ENCODE peak calls at places on chromosome 15, in ten cellular contexts. C, P, X, L, B, S, N, M, Z and U are unnamed samples.

GRCh38 chr15:72252663-72253299 is 19.6 kb downstream of the PARP6 start:
- DNase-seq in C (no peak), P (no peak), X (no peak), L (no peak), B (no peak), S (no peak), N (no peak), M (no peak), Z (no peak), U (no peak)

GRCh38 chr15:83652606-83653204 is 1.2 kb upstream of the ADAMTSL3 start:
- DNase-seq in C (no peak), P (no peak), X (no peak), L (no peak), B (no peak), S (no peak), N (no peak), M (no peak), Z (no peak), U (no peak)

GRCh38 chr15:56821721-56822425 is 88.6 kb upstream of the ZNF280D start:
- DNase-seq in C (peak; percentile 61), P (peak; percentile 77), X (peak; percentile 69), L (no peak), B (peak; percentile 50), S (peak; percentile 65), N (peak; percentile 33), M (peak; percentile 70), Z (no peak), U (peak; percentile 5)

GRCh38 chr15:91886878-91887277 is 33.4 kb downstream of the SLCO3A1 start:
- DNase-seq in C (no peak), P (no peak), X (no peak), L (no peak), B (no peak), S (no peak), N (no peak), M (no peak), Z (no peak), U (no peak)

GRCh38 chr15:97654677-97655076 is 305.8 kb upstream of the ARRDC4 start:
- DNase-seq in C (no peak), P (no peak), X (no peak), L (no peak), B (no peak), S (no peak), N (no peak), M (no peak), Z (no peak), U (no peak)

GRCh38 chr15:71279757-71280141 is 164.5 kb downstream of the THSD4 start:
- DNase-seq in C (no peak), P (no peak), X (no peak), L (no peak), B (no peak), S (peak; percentile 30), N (no peak), M (no peak), Z (no peak), U (no peak)

GRCh38 chr15:68201153-68201878 is 3.8 kb downstream of the CALML4 start:
- DNase-seq in C (no peak), P (no peak), X (no peak), L (no peak), B (no peak), S (no peak), N (no peak), M (no peak), Z (peak; percentile 65), U (no peak)

GRCh38 chr15:47607750-47608149 is 109.6 kb upstream of the SEMA6D start:
- DNase-seq in C (no peak), P (no peak), X (no peak), L (no peak), B (no peak), S (no peak), N (no peak), M (peak; percentile 28), Z (no peak), U (no peak)

GRCh38 chr15:35279811-35280210 is 194.7 kb upstream of the NANOGP8 start:
- DNase-seq in C (peak; percentile 29), P (peak; percentile 5), X (no peak), L (no peak), B (no peak), S (no peak), N (no peak), M (no peak), Z (no peak), U (no peak)

GRCh38 chr15:26243382-26243781 is 380.3 kb upstream of the ATP10A start:
- DNase-seq in C (no peak), P (no peak), X (no peak), L (no peak), B (no peak), S (no peak), N (no peak), M (no peak), Z (no peak), U (no peak)

GRCh38 chr15:82539690-82540054 is 585 bp downstream of the RPS17 start:
- DNase-seq in C (no peak), P (no peak), X (no peak), L (no peak), B (no peak), S (no peak), N (peak; percentile 41), M (no peak), Z (no peak), U (no peak)

GRCh38 chr15:63066302-63066701 is 23.8 kb downstream of the TPM1 start:
- DNase-seq in C (no peak), P (no peak), X (no peak), L (no peak), B (no peak), S (no peak), N (no peak), M (no peak), Z (no peak), U (no peak)

GRCh38 chr15:63069616-63069952 is 27.0 kb downstream of the TPM1 start:
- DNase-seq in C (no peak), P (no peak), X (no peak), L (no peak), B (no peak), S (no peak), N (no peak), M (no peak), Z (no peak), U (no peak)

GRCh38 chr15:63070681-63071129 is 28.2 kb downstream of the TPM1 start:
- DNase-seq in C (no peak), P (no peak), X (no peak), L (peak; percentile 25), B (no peak), S (no peak), N (no peak), M (no peak), Z (no peak), U (no peak)

GRCh38 chr15:63065262-63066234 is 23.0 kb downstream of the TPM1 start:
- DNase-seq in C (no peak), P (no peak), X (no peak), L (no peak), B (no peak), S (no peak), N (no peak), M (no peak), Z (no peak), U (no peak)

GRCh38 chr15:63067976-63068743 is 25.6 kb downstream of the TPM1 start:
- DNase-seq in C (no peak), P (no peak), X (no peak), L (no peak), B (no peak), S (no peak), N (no peak), M (no peak), Z (no peak), U (no peak)
- H3K36me3 ChIP-seq in C (peaks cover 28% of the 10 kb centered on the region), P (peaks cover 65% of the 10 kb centered on the region), X (no peaks in the 10 kb centered on the region), L (no peaks in the 10 kb centered on the region), B (peaks cover 15% of the 10 kb centered on the region), S (peaks cover 86% of the 10 kb centered on the region), N (no peaks in the 10 kb centered on the region), M (peaks cover 49% of the 10 kb centered on the region), Z (peaks cover 67% of the 10 kb centered on the region), U (no peaks in the 10 kb centered on the region)

GRCh38 chr15:78415284-78415683 is 22.7 kb upstream of the IREB2 start:
- DNase-seq in C (peak; percentile 43), P (no peak), X (peak; percentile 13), L (no peak), B (no peak), S (no peak), N (no peak), M (peak; percentile 32), Z (no peak), U (no peak)
- TF ChIP-seq CTCF in C (peak; percentile 40), P (peak; percentile 38), X (peak; percentile 23), L (no peak), B (no peak), S (no peak), N (no peak), M (peak; percentile 46), Z (peak; percentile 20), U (no peak)

GRCh38 chr15:50192926-50193595 is 11.1 kb downstream of the SLC27A2 start:
- DNase-seq in C (peak; percentile 84), P (peak; percentile 3), X (no peak), L (no peak), B (no peak), S (no peak), N (no peak), M (no peak), Z (no peak), U (no peak)
- H3K4me3 ChIP-seq in C (no peak overlapping the region), P (no peak overlapping the region), X (no peak overlapping the region), L (no peak overlapping the region), B (no peak overlapping the region), S (no peak overlapping the region), N (no peak overlapping the region), M (no peak overlapping the region), Z (no peak overlapping the region), U (no peak overlapping the region)

GRCh38 chr15:74635228-74635627 is 19.6 kb downstream of the CLK3 start:
- DNase-seq in C (peak; percentile 59), P (peak; percentile 61), X (peak; percentile 76), L (no peak), B (peak; percentile 65), S (peak; percentile 72), N (peak; percentile 73), M (peak; percentile 68), Z (no peak), U (peak; percentile 48)

GRCh38 chr15:74631408-74631807 is 15.8 kb downstream of the CLK3 start:
- DNase-seq in C (no peak), P (no peak), X (no peak), L (no peak), B (no peak), S (no peak), N (no peak), M (no peak), Z (no peak), U (no peak)

GRCh38 chr15:74631935-74632560 is 16.4 kb downstream of the CLK3 start:
- DNase-seq in C (peak; percentile 33), P (peak; percentile 45), X (peak; percentile 59), L (no peak), B (peak; percentile 48), S (peak; percentile 69), N (peak; percentile 60), M (peak; percentile 72), Z (no peak), U (no peak)

GRCh38 chr15:74632601-74633000 is 17.0 kb downstream of the CLK3 start:
- DNase-seq in C (no peak), P (no peak), X (no peak), L (no peak), B (no peak), S (no peak), N (no peak), M (no peak), Z (peak; percentile 60), U (no peak)

DNA sequence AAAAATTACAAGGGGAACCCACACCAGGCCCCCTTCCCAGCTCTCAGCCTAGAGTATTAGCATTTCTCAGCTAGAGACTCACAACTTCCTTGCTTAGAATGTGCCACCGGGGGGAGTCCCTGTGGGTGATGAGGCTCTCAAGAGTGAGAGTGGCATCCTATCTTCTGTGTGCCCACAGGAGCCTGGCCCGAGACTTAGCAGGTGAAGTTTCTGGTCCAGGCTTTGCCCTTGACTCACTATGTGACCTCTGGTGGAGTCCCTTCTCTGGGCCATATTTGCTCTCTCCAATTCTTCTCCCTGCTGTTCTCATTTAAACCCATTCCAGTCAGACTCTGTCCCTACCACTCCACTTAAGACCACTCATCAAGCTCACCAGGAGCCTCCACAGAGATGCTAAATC is 18.1 kb downstream of the CLK3 start:
- DNase-seq in C (no peak), P (no peak), X (no peak), L (no peak), B (no peak), S (no peak), N (no peak), M (no peak), Z (no peak), U (no peak)
- H3K36me3 ChIP-seq in C (peaks cover 22% of the 10 kb centered on the region), P (peaks cover 64% of the 10 kb centered on the region), X (peaks cover 4% of the 10 kb centered on the region), L (peaks cover 33% of the 10 kb centered on the region), B (peaks cover 7% of the 10 kb centered on the region), S (peaks cover 100% of the 10 kb centered on the region), N (peaks cover 34% of the 10 kb centered on the region), M (peaks cover 37% of the 10 kb centered on the region), Z (peaks cover 92% of the 10 kb centered on the region), U (peaks cover 45% of the 10 kb centered on the region)